ENCODE peak calls at places on chromosomes 5 and 9, in five cellular contexts. Q is ELR; L is AG10803; A is stimulated activated CD8-positive, alpha-beta memory T cell treated with anti-CD3 and anti-CD28 coated beads, Interleukin-15, amount 100 ng/mL, for 1 hour; I is sigmoid colon. Z is an unnamed sample.

GRCh38 chr9:125457357-125457756 is 195.7 kb downstream of the GAPVD1 start:
- DNase-seq in A (no peak), Q (no peak), I (no peak), L (no peak), Z (no peak)

GRCh38 chr9:91245432-91246313 is 116.0 kb downstream of the AUH start:
- DNase-seq in A (no peak), Q (peak), L (no peak), I (no peak), Z (no peak)

GRCh38 chr9:108101410-108101809 is 611.8 kb upstream of the KLF4 start:
- DNase-seq in I (no peak), A (no peak), L (no peak), Q (no peak), Z (no peak)

GRCh38 chr5:95709967-95710650 is 21.0 kb upstream of the RHOBTB3 start:
- DNase-seq in A (no peak), I (peak), Q (no peak), L (no peak), Z (no peak)

GRCh38 chr5:76457685-76458491 is 54.8 kb downstream of the IQGAP2 start:
- DNase-seq in I (no peak), L (no peak), Q (no peak), A (no peak), Z (no peak)

GRCh38 chr5:153209016-153209415 is 281.5 kb upstream of the GRIA1 start:
- DNase-seq in I (no peak), L (peak), A (no peak), Q (no peak), Z (no peak)

GRCh38 chr5:154308457-154309360 is 118.2 kb downstream of the GALNT10 start:
- DNase-seq in L (peak), I (no peak), A (no peak), Q (peak), Z (peak)

GRCh38 chr9:5621327-5621726 is 7.6 kb upstream of the RIC1 start:
- DNase-seq in A (no peak), I (no peak), L (peak), Q (peak), Z (no peak)

GRCh38 chr5:2719332-2719731 is 32.1 kb downstream of the IRX2 start:
- DNase-seq in I (no peak), Q (no peak), A (no peak), L (no peak), Z (no peak)

GRCh38 chr9:110255417-110256141 is 728 bp downstream of the TXN start:
- DNase-seq in I (peak), Q (peak), L (peak), A (no peak), Z (no peak)

GRCh38 chr9:84852902-84853301 is 183.4 kb downstream of the NTRK2 start:
- DNase-seq in A (no peak), Q (no peak), L (no peak), I (no peak), Z (no peak)

GRCh38 chr5:1502046-1502736 is 21.6 kb downstream of the LPCAT1 start:
- DNase-seq in I (no peak), Q (no peak), A (no peak), L (no peak), Z (no peak)

GRCh38 chr5:146081685-146082084 is 23.7 kb downstream of the PLAC8L1 start:
- DNase-seq in Q (no peak), A (no peak), I (no peak), L (peak), Z (no peak)

GRCh38 chr9:128627127-128627715 is 29.4 kb downstream of the DYNC2I2 start:
- DNase-seq in I (peak), A (no peak), L (no peak), Q (no peak), Z (no peak)

GRCh38 chr5:93622240-93622885 is 39.3 kb downstream of the NR2F1 start:
- DNase-seq in L (peak), A (no peak), I (no peak), Q (peak), Z (peak)

Z was measured in AG08395.